ENCODE peak calls at places on chromosomes 13 and 19, in six cellular contexts. T, C, A, L, H and M are unnamed samples.

GRCh38 chr19:30695171-30695875 is 323.1 kb downstream of the ZNF536 start:
- DNase-seq in T (no peak), C (no peak), A (no peak), L (no peak), H (no peak), M (no peak)

GRCh38 chr13:57045816-57046691 is 94.7 kb upstream of the PRR20A start:
- DNase-seq in T (no peak), C (no peak), A (no peak), L (no peak), H (no peak), M (no peak)

GRCh38 chr13:26112843-26113242 is 61.0 kb upstream of the SHISA2 start:
- DNase-seq in T (no peak), C (no peak), A (no peak), L (no peak), H (no peak), M (no peak)

GRCh38 chr19:5607318-5608270 is 15.0 kb downstream of the SAFB2 start:
- DNase-seq in T (no peak), C (no peak), A (no peak), L (no peak), H (no peak), M (no peak)

GRCh38 chr13:71864981-71865857 is 1.8 kb downstream of the DACH1 start:
- DNase-seq in T (peak; percentile 65), C (peak; percentile 54), A (peak; percentile 66), L (peak; percentile 54), H (no peak), M (no peak)

GRCh38 chr13:49820591-49821215 is 28.2 kb upstream of the KPNA3 start:
- DNase-seq in T (no peak), C (no peak), A (no peak), L (no peak), H (no peak), M (no peak)

GRCh38 chr13:103195762-103196161 is 129.5 kb upstream of the SLC10A2 start:
- DNase-seq in T (no peak), C (no peak), A (no peak), L (no peak), H (no peak), M (no peak)

GRCh38 chr13:91240341-91240740 is 107.1 kb upstream of the MIR17HG start:
- DNase-seq in T (no peak), C (no peak), A (no peak), L (no peak), H (no peak), M (no peak)

GRCh38 chr19:40982594-40983101 is 8.4 kb upstream of the CYP2B6 start:
- DNase-seq in T (no peak), C (no peak), A (no peak), L (no peak), H (no peak), M (no peak)

GRCh38 chr13:28575200-28575599 is 80.3 kb upstream of the FLT1 start:
- DNase-seq in T (no peak), C (no peak), A (no peak), L (no peak), H (no peak), M (no peak)

GRCh38 chr19:6459356-6460098 is at the start of gene SLC25A23:
- DNase-seq in T (peak; percentile 77), C (peak; percentile 76), A (peak; percentile 89), L (peak; percentile 79), H (peak; percentile 84), M (no peak)

GRCh38 chr13:113997845-113998751 is 24.2 kb upstream of the C13orf46 start:
- DNase-seq in T (peak; percentile 49), C (peak; percentile 59), A (no peak), L (peak; percentile 81), H (peak; percentile 79), M (no peak)

GRCh38 chr13:21372530-21372929 is 86.6 kb downstream of the ZDHHC20 start:
- DNase-seq in T (no peak), C (no peak), A (no peak), L (no peak), H (no peak), M (no peak)

GRCh38 chr19:46916971-46917370 is 56.2 kb downstream of the ARHGAP35 start:
- DNase-seq in T (no peak), C (no peak), A (no peak), L (no peak), H (no peak), M (no peak)

GRCh38 chr13:48618937-48619336 is 34.8 kb upstream of the CYSLTR2 start:
- DNase-seq in T (no peak), C (no peak), A (no peak), L (no peak), H (no peak), M (no peak)

GRCh38 chr19:17303167-17303939 is at the start of gene ABHD8:
- DNase-seq in T (peak; percentile 95), C (peak; percentile 98), A (peak; percentile 98), L (peak; percentile 97), H (peak; percentile 98), M (peak; percentile 68)

GRCh38 chr13:106661236-106661635 is 93.3 kb upstream of the ARGLU1 start:
- DNase-seq in T (no peak), C (no peak), A (no peak), L (no peak), H (no peak), M (no peak)

GRCh38 chr19:5623397-5624153 is 692 bp downstream of the SAFB start:
- DNase-seq in T (no peak), C (peak; percentile 25), A (no peak), L (peak; percentile 71), H (peak; percentile 11), M (no peak)

GRCh38 chr13:41428155-41428554 is 29.2 kb upstream of the RGCC start:
- DNase-seq in T (peak; percentile 46), C (peak; percentile 28), A (no peak), L (no peak), H (no peak), M (no peak)

GRCh38 chr19:961866-962620 is 22.1 kb upstream of the WDR18 start:
- DNase-seq in T (no peak), C (no peak), A (no peak), L (no peak), H (no peak), M (no peak)

GRCh38 chr13:44816701-44817684 is 172.3 kb downstream of the NUFIP1 start:
- DNase-seq in T (no peak), C (no peak), A (no peak), L (no peak), H (no peak), M (no peak)

GRCh38 chr13:44812818-44813217 is 176.5 kb downstream of the NUFIP1 start:
- DNase-seq in T (no peak), C (no peak), A (no peak), L (no peak), H (no peak), M (no peak)

GRCh38 chr13:44815507-44816074 is 173.7 kb downstream of the NUFIP1 start:
- DNase-seq in T (peak; percentile 45), C (no peak), A (no peak), L (no peak), H (peak; percentile 50), M (no peak)

GRCh38 chr13:44814144-44814543 is 175.1 kb downstream of the NUFIP1 start:
- DNase-seq in T (no peak), C (no peak), A (no peak), L (no peak), H (no peak), M (no peak)

GRCh38 chr13:44814836-44815235 is 174.4 kb downstream of the NUFIP1 start:
- DNase-seq in T (no peak), C (no peak), A (no peak), L (no peak), H (no peak), M (no peak)
- H3K27ac ChIP-seq in T (no peak overlapping the region), C (no peak overlapping the region), A (no peak overlapping the region), L (no peak overlapping the region), H (no peak overlapping the region), M (no peak overlapping the region)

GRCh38 chr19:3034194-3034844 is 5.2 kb upstream of the TLE2 start:
- DNase-seq in T (no peak), C (no peak), A (no peak), L (no peak), H (no peak), M (no peak)
- H3K27ac ChIP-seq in T (peak overlapping the region; percentile 90), C (peak overlapping the region; percentile 97), A (peak overlapping the region; percentile 89), L (peak overlapping the region; percentile 80), H (peak overlapping the region; percentile 95), M (peak overlapping the region; percentile 98)

GRCh38 chr19:48755787-48756674 is 707 bp downstream of the FGF21 start:
- DNase-seq in T (no peak), C (no peak), A (no peak), L (no peak), H (no peak), M (no peak)

GRCh38 chr19:48757089-48757675 is 1.9 kb downstream of the FGF21 start:
- DNase-seq in T (no peak), C (no peak), A (no peak), L (no peak), H (no peak), M (no peak)

GRCh38 chr19:48756686-48757085 is 1.4 kb downstream of the FGF21 start:
- DNase-seq in T (no peak), C (no peak), A (no peak), L (no peak), H (no peak), M (no peak)

GRCh38 chr19:48752511-48753365 is at the start of gene FUT1:
- DNase-seq in T (peak; percentile 83), C (peak; percentile 78), A (peak; percentile 90), L (peak; percentile 79), H (peak; percentile 86), M (no peak)

DNA sequence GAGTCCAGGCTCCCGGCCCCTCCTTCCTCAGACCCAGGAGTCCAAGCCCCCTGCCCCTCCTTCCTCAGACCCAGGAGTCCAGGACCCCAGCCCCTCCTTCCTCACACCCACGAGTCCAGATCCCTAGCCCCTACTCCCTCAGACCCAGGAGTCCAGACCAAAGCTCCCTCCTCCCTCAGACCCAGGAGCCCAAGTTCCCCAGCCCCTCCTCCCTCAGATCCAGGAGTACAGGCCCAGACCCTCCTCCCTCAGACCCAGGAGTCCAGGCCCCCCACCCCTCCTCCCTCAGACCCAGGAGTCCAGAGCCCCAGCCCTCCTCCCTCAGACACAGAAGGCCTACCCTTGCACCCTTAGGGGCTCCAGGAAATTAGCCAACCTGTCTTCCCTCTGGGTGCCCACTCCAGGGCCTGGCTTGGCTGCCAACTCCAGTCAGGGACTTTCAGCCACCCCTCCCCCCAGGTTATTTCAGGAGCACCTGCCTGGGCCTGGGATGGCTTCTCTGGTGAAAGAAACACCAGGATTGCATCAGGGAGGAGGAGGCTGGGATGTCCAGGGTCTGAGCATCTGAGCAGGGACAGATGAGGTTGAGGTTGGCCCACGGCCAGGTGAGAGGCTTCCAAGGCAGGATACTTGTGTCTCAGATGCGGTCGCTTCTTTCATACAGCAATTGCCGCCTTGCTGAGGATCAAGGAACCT is at the start of gene FGF21:
- DNase-seq in T (no peak), C (no peak), A (no peak), L (no peak), H (no peak), M (no peak)
- H3K27ac ChIP-seq in T (peak within 1 kb of the TSS; percentile 75), C (no peak within 1 kb of the TSS), A (no peak within 1 kb of the TSS), L (no peak within 1 kb of the TSS), H (no peak within 1 kb of the TSS), M (no peak within 1 kb of the TSS)

GRCh38 chr19:58399903-58400637 is 4.6 kb downstream of the RNF225 start:
- DNase-seq in T (no peak), C (no peak), A (no peak), L (no peak), H (no peak), M (no peak)

GRCh38 chr19:58401825-58402433 is 6.5 kb downstream of the RNF225 start:
- DNase-seq in T (no peak), C (no peak), A (no peak), L (no peak), H (no peak), M (no peak)

GRCh38 chr19:58398545-58398944 is 3.1 kb downstream of the RNF225 start:
- DNase-seq in T (no peak), C (no peak), A (no peak), L (no peak), H (no peak), M (no peak)

GRCh38 chr19:58400916-58401824 is 5.7 kb downstream of the RNF225 start:
- DNase-seq in T (peak; percentile 100), C (peak; percentile 100), A (peak; percentile 100), L (peak; percentile 100), H (peak; percentile 100), M (peak; percentile 98)

GRCh38 chr19:58400638-58400915 is 5.1 kb downstream of the RNF225 start:
- DNase-seq in T (no peak), C (no peak), A (peak; percentile 75), L (no peak), H (no peak), M (no peak)
- H3K27ac ChIP-seq in T (peak overlapping the region; percentile 82), C (no peak overlapping the region), A (no peak overlapping the region), L (no peak overlapping the region), H (no peak overlapping the region), M (peak overlapping the region; percentile 73)